ENCODE peak calls at places on chromosome 2, in ten cellular contexts. C, E, A, T, G, D, J, N, R and P are unnamed samples.

GRCh38 chr2:197705912-197706838 is 1.0 kb downstream of the MARS2 start:
- DNase-seq in C (peak; percentile 21), E (peak; percentile 23), A (peak; percentile 16), T (no peak), G (peak; percentile 67), D (no peak), J (no peak), N (peak; percentile 45), R (peak; percentile 50), P (peak; percentile 29)

GRCh38 chr2:127614731-127615130 is 31.2 kb upstream of the GPR17 start:
- DNase-seq in C (no peak), E (no peak), A (no peak), T (no peak), G (peak; percentile 25), D (no peak), J (no peak), N (no peak), R (no peak), P (peak; percentile 11)

GRCh38 chr2:66456183-66457041 is 21.5 kb downstream of the MEIS1 start:
- DNase-seq in C (no peak), E (no peak), A (peak; percentile 48), T (peak; percentile 87), G (no peak), D (no peak), J (no peak), N (no peak), R (no peak), P (peak; percentile 54)

GRCh38 chr2:38407111-38407682 is 30.1 kb upstream of the ATL2 start:
- DNase-seq in C (no peak), E (no peak), A (peak; percentile 42), T (no peak), G (peak; percentile 49), D (no peak), J (no peak), N (no peak), R (peak; percentile 75), P (no peak)

GRCh38 chr2:173990970-173991819 is 26.0 kb upstream of the SP3 start:
- DNase-seq in C (no peak), E (no peak), A (peak; percentile 89), T (peak; percentile 94), G (no peak), D (peak; percentile 37), J (peak; percentile 74), N (peak; percentile 70), R (no peak), P (peak; percentile 88)

GRCh38 chr2:27408601-27409320 is 630 bp downstream of the PPM1G start:
- DNase-seq in C (peak; percentile 59), E (no peak), A (peak; percentile 14), T (peak; percentile 15), G (no peak), D (peak; percentile 4), J (no peak), N (peak; percentile 27), R (peak; percentile 69), P (no peak)

GRCh38 chr2:201378496-201379397 is 21.6 kb upstream of the FLACC1 start:
- DNase-seq in C (no peak), E (no peak), A (peak; percentile 41), T (peak; percentile 57), G (no peak), D (no peak), J (no peak), N (no peak), R (no peak), P (peak; percentile 21)

GRCh38 chr2:181570833-181571661 is 85.9 kb downstream of the CERKL start:
- DNase-seq in C (no peak), E (no peak), A (peak; percentile 29), T (peak; percentile 34), G (no peak), D (peak; percentile 33), J (no peak), N (no peak), R (peak; percentile 31), P (peak; percentile 32)

GRCh38 chr2:222052934-222053367 is 245.8 kb downstream of the PAX3 start:
- DNase-seq in C (no peak), E (no peak), A (no peak), T (no peak), G (peak; percentile 91), D (no peak), J (no peak), N (peak; percentile 9), R (peak; percentile 27), P (no peak)

GRCh38 chr2:218259099-218259921 is 1.5 kb upstream of the GPBAR1 start:
- DNase-seq in C (no peak), E (no peak), A (peak; percentile 89), T (peak; percentile 85), G (no peak), D (peak; percentile 50), J (no peak), N (peak; percentile 54), R (peak; percentile 46), P (peak; percentile 88)

GRCh38 chr2:221844187-221844586 is 272.1 kb upstream of the EPHA4 start:
- DNase-seq in C (no peak), E (no peak), A (no peak), T (no peak), G (no peak), D (no peak), J (no peak), N (no peak), R (no peak), P (no peak)

GRCh38 chr2:170092475-170092874 is 85.5 kb upstream of the MYO3B start:
- DNase-seq in C (no peak), E (no peak), A (no peak), T (peak; percentile 27), G (no peak), D (peak; percentile 69), J (no peak), N (no peak), R (no peak), P (no peak)

GRCh38 chr2:65436169-65436824 is 3.9 kb upstream of the SPRED2 start:
- DNase-seq in C (peak; percentile 79), E (peak; percentile 63), A (peak; percentile 97), T (peak; percentile 98), G (peak; percentile 87), D (peak; percentile 88), J (no peak), N (peak; percentile 91), R (peak; percentile 95), P (peak; percentile 94)

GRCh38 chr2:190792956-190793888 is 87.4 kb upstream of the GLS start:
- DNase-seq in C (no peak), E (no peak), A (no peak), T (no peak), G (no peak), D (peak; percentile 64), J (no peak), N (no peak), R (no peak), P (peak; percentile 20)

GRCh38 chr2:101814752-101815151 is 117.2 kb downstream of the MAP4K4 start:
- DNase-seq in C (no peak), E (no peak), A (no peak), T (no peak), G (no peak), D (no peak), J (no peak), N (no peak), R (no peak), P (no peak)

GRCh38 chr2:101816598-101816997 is 119.1 kb downstream of the MAP4K4 start:
- DNase-seq in C (no peak), E (no peak), A (no peak), T (no peak), G (no peak), D (no peak), J (no peak), N (no peak), R (no peak), P (peak; percentile 28)

GRCh38 chr2:101817488-101817887 is 120.0 kb downstream of the MAP4K4 start:
- DNase-seq in C (no peak), E (no peak), A (no peak), T (no peak), G (no peak), D (no peak), J (no peak), N (no peak), R (no peak), P (no peak)

GRCh38 chr2:101815154-101815553 is 117.6 kb downstream of the MAP4K4 start:
- DNase-seq in C (no peak), E (no peak), A (no peak), T (no peak), G (no peak), D (no peak), J (no peak), N (no peak), R (no peak), P (no peak)

GRCh38 chr2:101815739-101816391 is 118.4 kb downstream of the MAP4K4 start:
- DNase-seq in C (no peak), E (no peak), A (no peak), T (peak; percentile 46), G (no peak), D (no peak), J (no peak), N (no peak), R (no peak), P (peak; percentile 73)
- TF ChIP-seq CTCF in C (no peak), E (no peak), A (peak; percentile 10), T (no peak), G (peak; percentile 15), D (no peak), J (no peak), N (no peak), R (no peak), P (peak; percentile 19)

GRCh38 chr2:31822587-31822986 is 188.2 kb downstream of the MEMO1 start:
- DNase-seq in C (no peak), E (no peak), A (no peak), T (no peak), G (peak; percentile 62), D (no peak), J (no peak), N (no peak), R (no peak), P (no peak)
- TF ChIP-seq CTCF in C (no peak), E (no peak), A (no peak), T (no peak), G (peak; percentile 18), D (no peak), J (no peak), N (no peak), R (no peak), P (no peak)

DNA sequence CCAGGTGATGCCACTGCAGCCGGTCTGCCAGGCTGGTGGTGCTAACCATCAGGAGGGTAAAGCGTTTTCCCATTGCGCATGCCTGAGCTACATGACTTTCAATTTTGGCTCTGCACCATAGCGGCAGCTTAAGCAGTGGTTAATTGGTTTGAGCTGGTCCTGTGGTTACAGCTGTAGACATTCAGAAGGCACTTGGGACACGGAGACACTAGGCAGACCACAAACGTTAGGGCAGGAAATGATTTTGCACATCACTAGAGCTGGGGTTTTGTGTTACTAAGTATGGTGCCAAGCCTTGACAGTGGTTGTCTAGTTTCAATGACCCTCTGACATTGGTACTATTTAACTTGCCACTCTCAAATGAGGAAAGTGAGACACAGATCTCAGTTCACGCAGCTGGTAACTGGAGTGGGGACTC is 28.9 kb upstream of the CNOT11 start:
- DNase-seq in C (peak; percentile 50), E (no peak), A (no peak), T (no peak), G (no peak), D (no peak), J (peak; percentile 86), N (peak; percentile 51), R (peak; percentile 98), P (no peak)
- TF ChIP-seq CTCF in C (no peak), E (no peak), A (no peak), T (no peak), G (no peak), D (no peak), J (no peak), N (no peak), R (no peak), P (no peak)

DNA sequence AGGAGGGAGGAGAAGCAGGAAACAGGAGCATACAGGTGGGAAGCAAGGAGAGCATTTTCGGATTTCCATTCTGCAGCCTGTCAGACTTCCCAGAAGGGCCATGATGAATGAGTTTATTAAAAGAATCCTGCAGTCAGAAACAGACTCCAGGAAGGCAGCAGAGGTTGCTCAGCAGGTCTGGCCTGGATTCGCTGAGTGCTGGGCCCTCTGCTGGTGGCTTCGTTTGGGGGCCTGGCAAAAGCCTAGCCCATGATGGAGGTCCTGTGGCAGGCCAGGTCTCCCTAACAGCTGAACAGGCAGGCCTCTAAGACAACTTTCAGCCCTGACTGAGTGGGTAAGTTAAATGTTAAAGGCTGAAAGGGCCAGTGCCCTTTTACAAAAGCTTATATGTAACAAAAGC is 108.2 kb upstream of the CAPN13 start:
- DNase-seq in C (no peak), E (peak; percentile 11), A (no peak), T (no peak), G (peak; percentile 92), D (peak; percentile 39), J (no peak), N (no peak), R (peak; percentile 45), P (no peak)
- TF ChIP-seq CTCF in C (no peak), E (peak; percentile 60), A (no peak), T (peak; percentile 11), G (peak; percentile 90), D (peak; percentile 56), J (peak; percentile 45), N (no peak), R (peak; percentile 52), P (no peak)